ENCODE peak calls at places on chromosomes 1 and 21, in five cellular contexts. W is RPMI8226; R is nephron progenitor cell; U is fibroblast of mammary gland; K is central memory CD4-positive, alpha-beta T cell. X is an unnamed sample.

GRCh38 chr1:11339346-11340247 is 66.6 kb downstream of the UBIAD1 start:
- DNase-seq in W (peak), R (peak), U (no peak), K (no peak), X (no peak)

GRCh38 chr1:229920683-229921082 is 146.4 kb upstream of the GALNT2 start:
- DNase-seq in W (no peak), R (no peak), U (no peak), K (no peak), X (no peak)

GRCh38 chr1:30405081-30405480 is 318.3 kb downstream of the MATN1 start:
- DNase-seq in W (no peak), R (no peak), U (no peak), K (no peak), X (no peak)

GRCh38 chr1:74895411-74895810 is 162.5 kb downstream of the TYW3 start:
- DNase-seq in W (no peak), R (no peak), U (no peak), K (no peak), X (no peak)

GRCh38 chr1:109151146-109151545 is 37.2 kb downstream of the ELAPOR1 start:
- DNase-seq in W (no peak), R (peak), U (peak), K (no peak), X (peak)

GRCh38 chr21:45930792-45931191 is 50.8 kb upstream of the COL6A1 start:
- DNase-seq in W (no peak), R (no peak), U (no peak), K (no peak), X (no peak)

GRCh38 chr1:67618285-67619018 is 66.5 kb upstream of the GADD45A start:
- DNase-seq in W (no peak), R (no peak), U (peak), K (no peak), X (peak)

GRCh38 chr1:212964102-212964501 is 13.8 kb downstream of the VASH2 start:
- DNase-seq in W (no peak), R (no peak), U (no peak), K (no peak), X (no peak)

X was measured in fibroblast of the aortic adventitia.